ENCODE peak calls at places on chromosomes 4 and X, in eight cellular contexts. One of them, this sample, is unnamed.

GRCh38 chrX:38627683-38628082 is 66.3 kb downstream of the TSPAN7 start:
- DNase-seq in psoas muscle: no peak
- DNase-seq in uterus: no peak
- DNase-seq in thoracic aorta: no peak
- DNase-seq in CD8-positive, alpha-beta memory T cell: no peak
- DNase-seq in H9: peak; percentile 63
- DNase-seq in esophagus muscularis mucosa: no peak
- DNase-seq in fibroblast of lung: peak; percentile 2
- DNase-seq in this sample: no peak

GRCh38 chr4:10188400-10189004 is 71.9 kb upstream of the WDR1 start:
- DNase-seq in psoas muscle: no peak
- DNase-seq in uterus: no peak
- DNase-seq in thoracic aorta: no peak
- DNase-seq in CD8-positive, alpha-beta memory T cell: no peak
- DNase-seq in H9: no peak
- DNase-seq in esophagus muscularis mucosa: no peak
- DNase-seq in fibroblast of lung: no peak
- DNase-seq in this sample: no peak

GRCh38 chrX:104168127-104168526 is 1.9 kb downstream of the FAM199X start:
- DNase-seq in psoas muscle: no peak
- DNase-seq in uterus: no peak
- DNase-seq in thoracic aorta: no peak
- DNase-seq in CD8-positive, alpha-beta memory T cell: no peak
- DNase-seq in H9: no peak
- DNase-seq in esophagus muscularis mucosa: no peak
- DNase-seq in fibroblast of lung: no peak
- DNase-seq in this sample: no peak

GRCh38 chr4:26751838-26752237 is 108.8 kb upstream of the STIM2 start:
- DNase-seq in psoas muscle: no peak
- DNase-seq in uterus: no peak
- DNase-seq in thoracic aorta: no peak
- DNase-seq in CD8-positive, alpha-beta memory T cell: no peak
- DNase-seq in H9: no peak
- DNase-seq in esophagus muscularis mucosa: no peak
- DNase-seq in fibroblast of lung: no peak
- DNase-seq in this sample: no peak

GRCh38 chr4:101035522-101035921 is 311.8 kb downstream of the PPP3CA start:
- DNase-seq in psoas muscle: no peak
- DNase-seq in uterus: no peak
- DNase-seq in thoracic aorta: no peak
- DNase-seq in CD8-positive, alpha-beta memory T cell: no peak
- DNase-seq in H9: no peak
- DNase-seq in esophagus muscularis mucosa: no peak
- DNase-seq in fibroblast of lung: no peak
- DNase-seq in this sample: no peak

GRCh38 chr4:77669911-77670590 is 64.4 kb downstream of the CXCL13 start:
- DNase-seq in psoas muscle: no peak
- DNase-seq in uterus: no peak
- DNase-seq in thoracic aorta: no peak
- DNase-seq in CD8-positive, alpha-beta memory T cell: no peak
- DNase-seq in H9: no peak
- DNase-seq in esophagus muscularis mucosa: no peak
- DNase-seq in fibroblast of lung: no peak
- DNase-seq in this sample: no peak

GRCh38 chrX:26558719-26559386 is 342.9 kb downstream of the MAGEB5 start:
- DNase-seq in psoas muscle: peak; percentile 35
- DNase-seq in uterus: no peak
- DNase-seq in thoracic aorta: no peak
- DNase-seq in CD8-positive, alpha-beta memory T cell: no peak
- DNase-seq in H9: no peak
- DNase-seq in esophagus muscularis mucosa: no peak
- DNase-seq in fibroblast of lung: no peak
- DNase-seq in this sample: no peak

GRCh38 chr4:72094054-72094780 is 62.4 kb downstream of the NPFFR2 start:
- DNase-seq in psoas muscle: no peak
- DNase-seq in uterus: no peak
- DNase-seq in thoracic aorta: no peak
- DNase-seq in CD8-positive, alpha-beta memory T cell: no peak
- DNase-seq in H9: no peak
- DNase-seq in esophagus muscularis mucosa: no peak
- DNase-seq in fibroblast of lung: no peak
- DNase-seq in this sample: no peak

GRCh38 chr4:5746829-5747745 is 36.1 kb downstream of the EVC start:
- DNase-seq in psoas muscle: no peak
- DNase-seq in uterus: no peak
- DNase-seq in thoracic aorta: no peak
- DNase-seq in CD8-positive, alpha-beta memory T cell: no peak
- DNase-seq in H9: no peak
- DNase-seq in esophagus muscularis mucosa: no peak
- DNase-seq in fibroblast of lung: peak; percentile 41
- DNase-seq in this sample: no peak

GRCh38 chr4:56276547-56276946 is 110.7 kb downstream of the AASDH start:
- DNase-seq in psoas muscle: no peak
- DNase-seq in uterus: no peak
- DNase-seq in thoracic aorta: no peak
- DNase-seq in CD8-positive, alpha-beta memory T cell: no peak
- DNase-seq in H9: no peak
- DNase-seq in esophagus muscularis mucosa: no peak
- DNase-seq in fibroblast of lung: no peak
- DNase-seq in this sample: peak; percentile 66

GRCh38 chr4:2790583-2791517 is 2.0 kb upstream of the SH3BP2 start:
- DNase-seq in psoas muscle: peak; percentile 57
- DNase-seq in uterus: no peak
- DNase-seq in thoracic aorta: no peak
- DNase-seq in CD8-positive, alpha-beta memory T cell: no peak
- DNase-seq in H9: no peak
- DNase-seq in esophagus muscularis mucosa: no peak
- DNase-seq in fibroblast of lung: no peak
- DNase-seq in this sample: peak; percentile 83

GRCh38 chrX:134006484-134007161 is 21.2 kb upstream of the GPC3 start:
- DNase-seq in psoas muscle: no peak
- DNase-seq in uterus: no peak
- DNase-seq in thoracic aorta: no peak
- DNase-seq in CD8-positive, alpha-beta memory T cell: no peak
- DNase-seq in H9: no peak
- DNase-seq in esophagus muscularis mucosa: no peak
- DNase-seq in fibroblast of lung: peak; percentile 20
- DNase-seq in this sample: no peak

GRCh38 chrX:63299596-63299995 is 51.5 kb downstream of the SPIN4 start:
- DNase-seq in psoas muscle: no peak
- DNase-seq in uterus: no peak
- DNase-seq in thoracic aorta: no peak
- DNase-seq in CD8-positive, alpha-beta memory T cell: no peak
- DNase-seq in H9: no peak
- DNase-seq in esophagus muscularis mucosa: no peak
- DNase-seq in fibroblast of lung: no peak
- DNase-seq in this sample: no peak

GRCh38 chrX:51894697-51895336 is 1.4 kb downstream of the MAGED1 start:
- DNase-seq in psoas muscle: peak; percentile 55
- DNase-seq in uterus: peak; percentile 34
- DNase-seq in thoracic aorta: no peak
- DNase-seq in CD8-positive, alpha-beta memory T cell: no peak
- DNase-seq in H9: no peak
- DNase-seq in esophagus muscularis mucosa: no peak
- DNase-seq in fibroblast of lung: peak; percentile 36
- DNase-seq in this sample: no peak

GRCh38 chr4:5711479-5712184 is 631 bp downstream of the EVC start:
- DNase-seq in psoas muscle: peak; percentile 54
- DNase-seq in uterus: peak; percentile 30
- DNase-seq in thoracic aorta: no peak
- DNase-seq in CD8-positive, alpha-beta memory T cell: no peak
- DNase-seq in H9: peak; percentile 57
- DNase-seq in esophagus muscularis mucosa: no peak
- DNase-seq in fibroblast of lung: peak; percentile 50
- DNase-seq in this sample: peak; percentile 90

GRCh38 chr4:177441061-177441802 is 1.0 kb downstream of the AGA start:
- DNase-seq in psoas muscle: no peak
- DNase-seq in uterus: no peak
- DNase-seq in thoracic aorta: no peak
- DNase-seq in CD8-positive, alpha-beta memory T cell: peak; percentile 4
- DNase-seq in H9: no peak
- DNase-seq in esophagus muscularis mucosa: no peak
- DNase-seq in fibroblast of lung: peak; percentile 67
- DNase-seq in this sample: peak; percentile 62

GRCh38 chrX:115679460-115679859 is 118.5 kb downstream of the PLS3 start:
- DNase-seq in psoas muscle: no peak
- DNase-seq in uterus: no peak
- DNase-seq in thoracic aorta: no peak
- DNase-seq in CD8-positive, alpha-beta memory T cell: no peak
- DNase-seq in H9: no peak
- DNase-seq in esophagus muscularis mucosa: no peak
- DNase-seq in fibroblast of lung: peak; percentile 52
- DNase-seq in this sample: peak; percentile 77

GRCh38 chrX:105173071-105173470 is 47.4 kb downstream of the TEX13A start:
- DNase-seq in psoas muscle: no peak
- DNase-seq in uterus: no peak
- DNase-seq in thoracic aorta: no peak
- DNase-seq in CD8-positive, alpha-beta memory T cell: no peak
- DNase-seq in H9: no peak
- DNase-seq in esophagus muscularis mucosa: no peak
- DNase-seq in fibroblast of lung: no peak
- DNase-seq in this sample: no peak

GRCh38 chrX:80806557-80806956 is 3.1 kb downstream of the BRWD3 start:
- DNase-seq in psoas muscle: no peak
- DNase-seq in uterus: no peak
- DNase-seq in thoracic aorta: no peak
- DNase-seq in CD8-positive, alpha-beta memory T cell: no peak
- DNase-seq in H9: no peak
- DNase-seq in esophagus muscularis mucosa: no peak
- DNase-seq in fibroblast of lung: no peak
- DNase-seq in this sample: peak; percentile 10

GRCh38 chr4:112302320-112303274 is 5.4 kb downstream of the ALPK1 start:
- DNase-seq in psoas muscle: no peak
- DNase-seq in uterus: no peak
- DNase-seq in thoracic aorta: no peak
- DNase-seq in CD8-positive, alpha-beta memory T cell: no peak
- DNase-seq in H9: no peak
- DNase-seq in esophagus muscularis mucosa: no peak
- DNase-seq in fibroblast of lung: no peak
- DNase-seq in this sample: no peak
- H3K4me1 ChIP-seq in psoas muscle: peaks cover 8% of the 10 kb centered on the region
- H3K4me1 ChIP-seq in uterus: no peaks in the 10 kb centered on the region
- H3K4me1 ChIP-seq in thoracic aorta: peaks cover 21% of the 10 kb centered on the region
- H3K4me1 ChIP-seq in CD8-positive, alpha-beta memory T cell: peaks cover 39% of the 10 kb centered on the region
- H3K4me1 ChIP-seq in H9: peaks cover 2% of the 10 kb centered on the region
- H3K4me1 ChIP-seq in esophagus muscularis mucosa: peaks cover 17% of the 10 kb centered on the region
- H3K4me1 ChIP-seq in fibroblast of lung: no peaks in the 10 kb centered on the region
- H3K4me1 ChIP-seq in this sample: no peaks in the 10 kb centered on the region

DNA sequence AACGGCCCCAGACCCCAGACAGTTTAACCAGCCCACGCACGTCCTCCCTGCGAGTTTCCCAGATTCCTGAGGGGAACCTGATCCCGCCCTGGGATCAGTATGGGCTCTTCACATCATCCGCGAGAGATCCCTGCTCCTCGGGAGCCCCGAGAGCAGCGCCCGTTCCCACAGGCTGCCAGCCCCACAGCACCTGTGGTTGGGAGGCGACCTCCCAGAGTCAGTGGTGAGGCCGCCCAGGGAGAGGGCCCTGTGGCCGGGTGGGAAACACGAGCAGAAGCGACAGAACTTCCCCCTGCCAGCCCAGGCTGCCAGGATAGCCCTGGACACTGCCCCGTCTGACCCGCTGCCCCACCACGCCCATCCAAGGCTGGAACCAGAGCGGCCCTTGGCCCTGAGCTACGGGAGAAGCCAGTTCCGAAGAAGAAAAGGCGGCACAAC is 32.8 kb downstream of the TSC22D3 start:
- DNase-seq in psoas muscle: peak; percentile 68
- DNase-seq in uterus: peak; percentile 30
- DNase-seq in thoracic aorta: no peak
- DNase-seq in CD8-positive, alpha-beta memory T cell: no peak
- DNase-seq in H9: no peak
- DNase-seq in esophagus muscularis mucosa: no peak
- DNase-seq in fibroblast of lung: no peak
- DNase-seq in this sample: no peak
- H3K4me1 ChIP-seq in psoas muscle: peaks cover 65% of the 10 kb centered on the region
- H3K4me1 ChIP-seq in uterus: peaks cover 15% of the 10 kb centered on the region
- H3K4me1 ChIP-seq in thoracic aorta: peaks cover 64% of the 10 kb centered on the region
- H3K4me1 ChIP-seq in CD8-positive, alpha-beta memory T cell: peaks cover 44% of the 10 kb centered on the region
- H3K4me1 ChIP-seq in H9: no peaks in the 10 kb centered on the region
- H3K4me1 ChIP-seq in esophagus muscularis mucosa: peaks cover 88% of the 10 kb centered on the region
- H3K4me1 ChIP-seq in fibroblast of lung: peaks cover 5% of the 10 kb centered on the region
- H3K4me1 ChIP-seq in this sample: peaks cover 5% of the 10 kb centered on the region

GRCh38 chr4:48342559-48342878 is 1.2 kb downstream of the SLAIN2 start:
- DNase-seq in psoas muscle: no peak
- DNase-seq in uterus: no peak
- DNase-seq in thoracic aorta: no peak
- DNase-seq in CD8-positive, alpha-beta memory T cell: peak; percentile 13
- DNase-seq in H9: no peak
- DNase-seq in esophagus muscularis mucosa: no peak
- DNase-seq in fibroblast of lung: peak; percentile 13
- DNase-seq in this sample: no peak

GRCh38 chr4:48340905-48341775 is at the start of gene SLAIN2:
- DNase-seq in psoas muscle: peak; percentile 100
- DNase-seq in uterus: peak; percentile 99
- DNase-seq in thoracic aorta: peak; percentile 97
- DNase-seq in CD8-positive, alpha-beta memory T cell: peak; percentile 97
- DNase-seq in H9: peak; percentile 99
- DNase-seq in esophagus muscularis mucosa: peak; percentile 99
- DNase-seq in fibroblast of lung: peak; percentile 98
- DNase-seq in this sample: peak; percentile 97

GRCh38 chr4:48341776-48342558 is 638 bp downstream of the SLAIN2 start:
- DNase-seq in psoas muscle: peak; percentile 79
- DNase-seq in uterus: peak; percentile 39
- DNase-seq in thoracic aorta: peak; percentile 4
- DNase-seq in CD8-positive, alpha-beta memory T cell: no peak
- DNase-seq in H9: peak; percentile 67
- DNase-seq in esophagus muscularis mucosa: no peak
- DNase-seq in fibroblast of lung: peak; percentile 22
- DNase-seq in this sample: peak; percentile 82

GRCh38 chr4:48343531-48343930 is 2.2 kb downstream of the SLAIN2 start:
- DNase-seq in psoas muscle: no peak
- DNase-seq in uterus: no peak
- DNase-seq in thoracic aorta: no peak
- DNase-seq in CD8-positive, alpha-beta memory T cell: no peak
- DNase-seq in H9: no peak
- DNase-seq in esophagus muscularis mucosa: no peak
- DNase-seq in fibroblast of lung: peak; percentile 27
- DNase-seq in this sample: peak; percentile 84

DNA sequence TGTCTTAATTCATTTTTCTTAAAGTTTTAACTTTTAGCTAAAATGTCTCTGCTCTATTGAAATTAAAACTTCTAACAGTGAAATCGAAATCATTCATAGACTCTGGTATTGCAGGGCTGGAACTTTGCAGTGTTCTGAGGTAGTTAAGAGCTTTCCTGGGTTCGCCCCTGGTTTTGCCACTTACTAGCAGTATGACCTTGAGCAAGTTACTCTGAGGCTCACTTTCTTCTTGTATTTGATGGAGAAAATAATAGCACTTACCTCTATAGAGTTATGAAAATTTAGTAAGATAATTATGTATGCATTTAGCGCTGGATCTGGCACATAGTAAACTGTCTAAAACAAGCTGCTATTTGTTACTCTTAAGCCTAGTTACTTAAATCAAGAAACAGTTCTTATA is 1.7 kb downstream of the SLAIN2 start:
- DNase-seq in psoas muscle: no peak
- DNase-seq in uterus: no peak
- DNase-seq in thoracic aorta: no peak
- DNase-seq in CD8-positive, alpha-beta memory T cell: no peak
- DNase-seq in H9: no peak
- DNase-seq in esophagus muscularis mucosa: no peak
- DNase-seq in fibroblast of lung: peak; percentile 20
- DNase-seq in this sample: no peak
- H3K4me1 ChIP-seq in psoas muscle: peaks cover 62% of the 10 kb centered on the region
- H3K4me1 ChIP-seq in uterus: peaks cover 10% of the 10 kb centered on the region
- H3K4me1 ChIP-seq in thoracic aorta: peaks cover 50% of the 10 kb centered on the region
- H3K4me1 ChIP-seq in CD8-positive, alpha-beta memory T cell: peaks cover 58% of the 10 kb centered on the region
- H3K4me1 ChIP-seq in H9: no peaks in the 10 kb centered on the region
- H3K4me1 ChIP-seq in esophagus muscularis mucosa: peaks cover 50% of the 10 kb centered on the region
- H3K4me1 ChIP-seq in fibroblast of lung: peaks cover 13% of the 10 kb centered on the region
- H3K4me1 ChIP-seq in this sample: peaks cover 44% of the 10 kb centered on the region

GRCh38 chr4:99834569-99834968 is 17.9 kb downstream of the DAPP1 start:
- DNase-seq in psoas muscle: no peak
- DNase-seq in uterus: no peak
- DNase-seq in thoracic aorta: no peak
- DNase-seq in CD8-positive, alpha-beta memory T cell: no peak
- DNase-seq in H9: no peak
- DNase-seq in esophagus muscularis mucosa: no peak
- DNase-seq in fibroblast of lung: no peak
- DNase-seq in this sample: no peak
- H3K4me1 ChIP-seq in psoas muscle: no peaks in the 10 kb centered on the region
- H3K4me1 ChIP-seq in uterus: no peaks in the 10 kb centered on the region
- H3K4me1 ChIP-seq in thoracic aorta: peaks cover 17% of the 10 kb centered on the region
- H3K4me1 ChIP-seq in CD8-positive, alpha-beta memory T cell: no peaks in the 10 kb centered on the region
- H3K4me1 ChIP-seq in H9: no peaks in the 10 kb centered on the region
- H3K4me1 ChIP-seq in esophagus muscularis mucosa: peaks cover 21% of the 10 kb centered on the region
- H3K4me1 ChIP-seq in fibroblast of lung: no peaks in the 10 kb centered on the region
- H3K4me1 ChIP-seq in this sample: no peaks in the 10 kb centered on the region

This sample was measured in osteoblast.